ENCODE peak calls at places on chromosome 1, in ten cellular contexts. I is NCI-H524 treated with DMSO at 0.1 percent for 48 hours; U is EH; A is kidney glomerular epithelial cell; W is NCI-H1105; R is endodermal cell; D is stimulated activated CD4-positive, alpha-beta T cell treated with anti-CD3 and anti-CD28 coated beads, Interleukin-2, amount 100 ng/mL, for 48 hours; F is mesenteric fat pad; Z is substantia nigra; C is DMS 273 treated with DMSO at 0.1 percent for 48 hours. O is an unnamed sample.

GRCh38 chr1:24263746-24264145 is 55.4 kb upstream of the GRHL3 start:
- DNase-seq in I (no peak), U (peak; percentile 27), A (no peak), W (no peak), R (no peak), D (no peak), F (no peak), Z (no peak), C (no peak), O (no peak)

GRCh38 chr1:115674011-115674410 is 32.2 kb downstream of the VANGL1 start:
- DNase-seq in I (peak; percentile 71), U (no peak), A (no peak), W (no peak), R (no peak), D (no peak), F (no peak), Z (no peak), C (no peak), O (no peak)

GRCh38 chr1:170131984-170132383 is 13.8 kb upstream of the NTMT2 start:
- DNase-seq in I (peak; percentile 0), U (no peak), A (no peak), W (no peak), R (no peak), D (no peak), F (no peak), Z (no peak), C (no peak), O (no peak)

GRCh38 chr1:117368116-117369108 is 1.2 kb downstream of the MAN1A2 start:
- DNase-seq in I (peak; percentile 22), U (no peak), A (peak; percentile 29), W (peak; percentile 10), R (no peak), D (no peak), F (no peak), Z (no peak), C (peak; percentile 36), O (peak; percentile 12)

GRCh38 chr1:154546264-154547043 is 12.0 kb downstream of the UBE2Q1 start:
- DNase-seq in I (no peak), U (peak; percentile 68), A (peak; percentile 59), W (peak; percentile 17), R (peak; percentile 94), D (peak; percentile 62), F (no peak), Z (peak; percentile 33), C (no peak), O (peak; percentile 47)

GRCh38 chr1:5927506-5928370 is 64.5 kb downstream of the NPHP4 start:
- DNase-seq in I (no peak), U (no peak), A (no peak), W (no peak), R (no peak), D (no peak), F (peak; percentile 30), Z (no peak), C (no peak), O (no peak)

GRCh38 chr1:218887141-218887925 is 286.3 kb upstream of the LYPLAL1 start:
- DNase-seq in I (no peak), U (no peak), A (no peak), W (no peak), R (no peak), D (no peak), F (no peak), Z (no peak), C (no peak), O (no peak)

GRCh38 chr1:157878059-157878458 is 36.5 kb upstream of the CD5L start:
- DNase-seq in I (no peak), U (peak; percentile 46), A (peak; percentile 42), W (peak; percentile 33), R (no peak), D (no peak), F (no peak), Z (no peak), C (peak; percentile 19), O (peak; percentile 42)

GRCh38 chr1:195482137-195482536 is 1126.1 kb downstream of the KCNT2 start:
- DNase-seq in I (no peak), U (no peak), A (no peak), W (no peak), R (no peak), D (no peak), F (no peak), Z (no peak), C (no peak), O (no peak)

GRCh38 chr1:208450958-208451357 is 206.8 kb upstream of the PLXNA2 start:
- DNase-seq in I (no peak), U (no peak), A (no peak), W (peak; percentile 1), R (no peak), D (no peak), F (no peak), Z (no peak), C (no peak), O (no peak)

GRCh38 chr1:53470155-53470554 is 11.0 kb downstream of the DMRTB1 start:
- DNase-seq in I (peak; percentile 16), U (peak; percentile 27), A (peak; percentile 12), W (no peak), R (peak; percentile 99), D (no peak), F (peak; percentile 90), Z (peak; percentile 67), C (peak; percentile 50), O (peak; percentile 54)

O was measured in LHCN-M2.